ENCODE peak calls at places on chromosome 2, in seven cellular contexts. O is Peyer's patch, M is A549, C is IMR-90, N is breast epithelium, V is body of pancreas, I is testis. G is an unnamed sample.
A peak's percentile ranks its signal among the peaks of the same experiment; 100 is the strongest.

GRCh38 chr2:213275265-213275664 is 9.0 kb upstream of the SPAG16 start:
- DNase-seq in N (no peak), O (no peak), I (no peak), V (no peak), C (no peak), M (no peak), G (no peak)

GRCh38 chr2:234448506-234449169 is 48.2 kb downstream of the ARL4C start:
- DNase-seq in M (no peak), I (no peak), O (no peak), C (no peak), N (no peak), V (no peak), G (no peak)

GRCh38 chr2:1564506-1564905 is 151.2 kb downstream of the TPO start:
- DNase-seq in M (no peak), C (no peak), I (peak; percentile 4), N (no peak), V (no peak), O (no peak), G (no peak)

GRCh38 chr2:155010925-155011324 is 312.4 kb downstream of the KCNJ3 start:
- DNase-seq in M (no peak), N (no peak), C (no peak), I (no peak), V (no peak), O (no peak), G (no peak)

GRCh38 chr2:36695746-36696415 is 626 bp upstream of the VIT start:
- DNase-seq in C (peak; percentile 73), N (no peak), O (no peak), V (no peak), M (peak; percentile 45), I (no peak), G (peak; percentile 74)

GRCh38 chr2:6111676-6112294 is 419.6 kb downstream of the SOX11 start:
- DNase-seq in O (no peak), N (no peak), M (no peak), V (no peak), C (no peak), I (no peak), G (no peak)

GRCh38 chr2:74632939-74633312 is 15.2 kb downstream of the M1AP start:
- DNase-seq in V (no peak), I (no peak), M (no peak), C (no peak), O (no peak), N (no peak), G (no peak)

GRCh38 chr2:182666674-182667320 is 49.3 kb upstream of the DNAJC10 start:
- DNase-seq in I (no peak), N (no peak), M (peak; percentile 29), O (no peak), V (no peak), C (peak; percentile 46), G (peak; percentile 36)

GRCh38 chr2:191923652-191923997 is 76.7 kb upstream of the CAVIN2 start:
- DNase-seq in I (no peak), C (no peak), N (no peak), O (no peak), M (no peak), V (no peak), G (no peak)

GRCh38 chr2:160646684-160647444 is 153.3 kb upstream of the RBMS1 start:
- DNase-seq in C (no peak), O (no peak), M (no peak), V (peak; percentile 29), I (no peak), N (peak; percentile 81), G (no peak)

GRCh38 chr2:27753744-27754588 is 17.6 kb upstream of the MRPL33 start:
- DNase-seq in C (peak; percentile 80), M (peak; percentile 85), N (no peak), V (peak; percentile 90), O (peak; percentile 85), I (peak; percentile 85), G (peak; percentile 91)

GRCh38 chr2:26327291-26328272 is 18.4 kb upstream of the SELENOI start:
- DNase-seq in O (no peak), N (no peak), V (no peak), I (no peak), M (no peak), C (peak; percentile 75), G (peak; percentile 97)

GRCh38 chr2:175853110-175853509 is 149.0 kb downstream of the LNPK start:
- DNase-seq in N (no peak), O (no peak), M (no peak), V (no peak), C (no peak), I (no peak), G (no peak)

DNA sequence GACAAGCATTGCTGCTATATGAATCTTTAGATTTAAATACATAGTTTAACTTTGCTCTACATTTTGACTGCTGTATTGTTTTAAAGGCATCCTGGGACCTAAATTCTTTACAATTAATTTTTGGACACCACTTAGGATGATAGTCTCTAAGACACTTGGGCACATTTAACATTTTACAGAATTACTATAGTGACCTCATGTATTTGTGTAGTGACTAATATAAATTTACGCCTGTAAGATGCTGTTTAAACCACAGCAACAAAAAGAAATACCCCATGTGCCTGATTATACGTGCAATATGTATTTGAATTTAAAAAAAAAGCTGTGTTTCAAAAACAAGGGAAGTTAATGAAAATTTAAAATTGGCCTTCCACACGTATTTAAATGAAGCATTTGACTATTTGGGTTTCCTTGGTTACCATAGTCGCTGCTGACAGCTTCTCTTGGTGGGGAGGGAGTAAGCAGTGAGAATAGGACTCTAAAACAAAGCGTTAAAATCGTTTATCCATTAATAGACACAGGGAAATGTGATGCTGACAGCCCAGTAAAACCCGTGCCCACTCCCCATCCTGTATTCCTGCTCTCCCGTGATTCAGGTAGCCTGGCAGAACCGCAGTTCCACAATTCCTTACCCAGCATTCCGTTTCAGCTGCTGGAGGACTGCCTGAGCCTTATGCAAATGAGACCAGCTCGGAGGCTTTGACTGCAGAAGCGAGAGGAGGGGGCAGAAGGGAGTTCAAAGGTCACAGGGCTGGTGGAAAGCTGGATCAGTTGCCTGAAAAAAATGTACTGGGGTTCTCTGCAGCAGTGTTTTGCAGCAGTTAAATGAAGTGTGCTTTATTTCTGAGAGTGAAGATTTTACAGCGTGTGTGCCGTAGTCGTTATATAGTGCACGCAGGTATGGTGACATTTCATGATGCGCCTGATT is 104.3 kb downstream of the CSRNP3 start:
- DNase-seq in N (peak; percentile 33), C (no peak), M (peak; percentile 29), V (peak; percentile 78), O (peak; percentile 72), I (peak; percentile 54), G (peak; percentile 3)
- H3K4me3 ChIP-seq in N (peak overlapping the region; percentile 4), C (no peak overlapping the region), M (peak overlapping the region; percentile 40), V (peak overlapping the region; percentile 16), O (peak overlapping the region; percentile 51), I (no peak overlapping the region), G (no peak overlapping the region)

GRCh38 chr2:231556981-231557380 is 26.7 kb upstream of the NMUR1 start:
- DNase-seq in V (no peak), O (no peak), M (no peak), I (no peak), N (no peak), C (no peak), G (no peak)
- TF ChIP-seq POLR2A in V (no peak), O (no peak), M (no peak), I (no peak), N (no peak), C (no peak), G (no peak)

GRCh38 chr2:200380139-200380561 is 73.7 kb downstream of the SPATS2L start:
- DNase-seq in M (no peak), C (peak; percentile 41), V (no peak), N (no peak), O (no peak), I (no peak), G (no peak)

GRCh38 chr2:200380833-200381542 is 74.5 kb downstream of the SPATS2L start:
- DNase-seq in V (no peak), N (no peak), C (peak; percentile 81), O (no peak), I (no peak), M (no peak), G (peak; percentile 16)

GRCh38 chr2:200383380-200384110 is 77.1 kb downstream of the SPATS2L start:
- DNase-seq in M (no peak), C (peak; percentile 80), I (no peak), O (no peak), V (no peak), N (no peak), G (peak; percentile 62)

GRCh38 chr2:200385063-200385635 is 78.7 kb downstream of the SPATS2L start:
- DNase-seq in N (no peak), O (no peak), I (no peak), C (no peak), M (no peak), V (no peak), G (no peak)

GRCh38 chr2:200382883-200383282 is 76.4 kb downstream of the SPATS2L start:
- DNase-seq in M (no peak), V (no peak), I (no peak), O (no peak), C (no peak), N (no peak), G (no peak)
- H3K4me3 ChIP-seq in M (no peak overlapping the region), V (no peak overlapping the region), I (no peak overlapping the region), O (no peak overlapping the region), C (no peak overlapping the region), N (no peak overlapping the region), G (no peak overlapping the region)

GRCh38 chr2:201839727-201840126 is 33.4 kb downstream of the CDK15 start:
- DNase-seq in C (peak; percentile 53), N (no peak), V (no peak), O (no peak), M (no peak), I (no peak), G (no peak)

GRCh38 chr2:201837824-201838340 is 31.5 kb downstream of the CDK15 start:
- DNase-seq in C (no peak), M (no peak), V (no peak), I (no peak), O (no peak), N (no peak), G (no peak)

GRCh38 chr2:201840726-201841125 is 34.4 kb downstream of the CDK15 start:
- DNase-seq in C (no peak), V (no peak), M (no peak), I (no peak), N (no peak), O (no peak), G (no peak)

GRCh38 chr2:201837391-201837790 is 31.1 kb downstream of the CDK15 start:
- DNase-seq in O (no peak), V (no peak), N (no peak), M (no peak), C (no peak), I (no peak), G (no peak)

DNA sequence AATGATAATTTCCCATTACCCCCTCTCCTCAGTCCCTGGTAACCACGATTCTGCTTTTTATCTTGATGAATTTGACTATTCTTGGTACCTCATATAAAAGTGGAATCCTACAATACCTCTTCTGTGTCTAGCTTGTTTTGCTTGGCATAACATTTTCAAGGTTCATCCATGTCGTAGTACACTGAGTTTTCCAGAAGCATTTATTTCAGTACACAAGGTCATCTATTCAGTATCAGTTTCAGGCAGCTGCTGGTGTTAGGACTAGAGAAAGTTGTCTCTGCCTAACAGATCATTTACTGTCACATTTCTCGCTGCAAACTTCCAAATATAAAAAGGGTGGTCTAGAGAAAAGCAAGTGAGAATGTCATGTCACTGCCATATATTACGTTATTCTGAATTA is 35.8 kb downstream of the CDK15 start:
- DNase-seq in M (no peak), O (no peak), V (no peak), N (no peak), C (no peak), I (no peak), G (no peak)
- TF ChIP-seq POLR2A in M (no peak), O (no peak), V (no peak), N (no peak), C (no peak), I (no peak), G (no peak)

G was measured in NB4.